ENCODE peak calls at places on chromosomes 2 and 18, in nine cellular contexts. P, A, E, J, X, U, V, I and K are unnamed samples.

GRCh38 chr2:33484042-33484621 is 7.7 kb downstream of the RASGRP3 start:
- DNase-seq in V (no peak), E (peak), U (no peak), P (no peak), A (no peak), X (no peak), I (peak), J (no peak), K (no peak)

GRCh38 chr2:209321076-209321475 is 102.8 kb upstream of the MAP2 start:
- DNase-seq in V (no peak), I (peak), A (no peak), P (no peak), X (no peak), E (peak), J (no peak), U (no peak), K (no peak)

GRCh38 chr2:180322781-180323180 is 315.7 kb upstream of the CWC22 start:
- DNase-seq in J (no peak), P (no peak), I (peak), V (no peak), U (no peak), A (no peak), E (peak), X (peak), K (no peak)

GRCh38 chr2:70767699-70768584 is at the start of gene ADD2:
- DNase-seq in I (peak), P (peak), J (peak), X (peak), U (peak), E (peak), V (no peak), A (no peak), K (peak)

GRCh38 chr2:192559541-192560126 is 364.9 kb upstream of the TMEFF2 start:
- DNase-seq in E (no peak), P (no peak), A (no peak), U (no peak), V (no peak), J (no peak), X (no peak), I (no peak), K (no peak)

GRCh38 chr18:55794288-55795052 is 206.5 kb upstream of the TCF4 start:
- DNase-seq in P (no peak), V (no peak), J (no peak), I (no peak), U (no peak), A (no peak), E (peak), X (no peak), K (no peak)

GRCh38 chr2:232455426-232456255 is at the start of gene ALPI:
- DNase-seq in U (peak), J (peak), A (no peak), V (no peak), I (no peak), X (no peak), E (no peak), P (no peak), K (no peak)

GRCh38 chr2:174516495-174517378 is 29.9 kb upstream of the GPR155 start:
- DNase-seq in E (no peak), X (no peak), J (no peak), A (no peak), V (no peak), U (no peak), P (no peak), I (no peak), K (no peak)

GRCh38 chr2:219570924-219571310 is 422 bp downstream of the OBSL1 start:
- DNase-seq in P (no peak), J (no peak), I (peak), E (peak), X (peak), A (no peak), U (no peak), V (no peak), K (no peak)

GRCh38 chr2:11802782-11803191 is 56.4 kb downstream of the LPIN1 start:
- DNase-seq in J (no peak), E (peak), V (no peak), I (peak), P (no peak), U (no peak), A (no peak), X (no peak), K (no peak)

GRCh38 chr2:240287011-240287410 is 146.6 kb upstream of the OTOS start:
- DNase-seq in X (no peak), A (no peak), U (no peak), V (no peak), J (no peak), P (no peak), E (no peak), I (no peak), K (no peak)

GRCh38 chr2:44740678-44741077 is 200.8 kb upstream of the SIX3 start:
- DNase-seq in V (no peak), I (no peak), X (no peak), J (no peak), P (no peak), U (no peak), E (no peak), A (no peak), K (no peak)

GRCh38 chr18:54717673-54718435 is 110.4 kb upstream of the RAB27B start:
- DNase-seq in A (no peak), P (peak), V (no peak), U (no peak), I (peak), J (no peak), E (peak), X (no peak), K (peak)

GRCh38 chr2:69538872-69539548 is 101.8 kb upstream of the NFU1 start:
- DNase-seq in U (no peak), X (no peak), J (no peak), E (no peak), P (no peak), A (no peak), I (no peak), V (no peak), K (no peak)

GRCh38 chr2:214410128-214410775 is 602 bp upstream of the VWC2L start:
- DNase-seq in X (peak), V (no peak), U (no peak), E (no peak), I (no peak), P (no peak), A (no peak), J (no peak), K (no peak)

GRCh38 chr18:49625021-49625691 is 63.3 kb downstream of the LIPG start:
- DNase-seq in V (no peak), E (peak), A (no peak), P (no peak), X (no peak), I (no peak), U (no peak), J (no peak), K (no peak)

GRCh38 chr2:33033524-33034150 is 86.9 kb downstream of the LTBP1 start:
- DNase-seq in V (no peak), E (peak), X (peak), P (no peak), U (no peak), J (no peak), A (no peak), I (peak), K (no peak)

GRCh38 chr2:31384771-31385276 is 29.7 kb downstream of the XDH start:
- DNase-seq in I (peak), P (no peak), U (no peak), X (peak), J (no peak), E (peak), V (no peak), A (peak), K (no peak)

GRCh38 chr18:55546873-55547704 is 40.9 kb downstream of the TCF4 start:
- DNase-seq in V (no peak), J (no peak), U (no peak), E (peak), X (peak), A (peak), I (peak), P (no peak), K (no peak)

GRCh38 chr2:47007221-47007825 is 91.7 kb upstream of the MCFD2 start:
- DNase-seq in I (no peak), U (no peak), E (no peak), V (no peak), J (no peak), P (no peak), X (no peak), A (no peak), K (no peak)

GRCh38 chr2:9809448-9810088 is 33.7 kb upstream of the TAF1B start:
- DNase-seq in P (no peak), J (no peak), X (no peak), A (no peak), E (no peak), U (peak), V (no peak), I (no peak), K (no peak)

GRCh38 chr2:105454801-105455485 is 56.1 kb upstream of the FHL2 start:
- DNase-seq in I (peak), P (no peak), U (peak), J (peak), A (peak), E (peak), V (no peak), X (peak), K (no peak)

GRCh38 chr2:198659471-198659870 is 798.3 kb downstream of the SATB2 start:
- DNase-seq in J (no peak), U (no peak), A (no peak), I (no peak), V (no peak), P (no peak), X (no peak), E (no peak), K (no peak)

GRCh38 chr2:7880561-7880960 is 801.3 kb upstream of the ID2 start:
- DNase-seq in V (no peak), P (no peak), A (no peak), E (peak), U (no peak), X (no peak), I (no peak), J (no peak), K (no peak)

GRCh38 chr2:69177063-69177771 is 164.2 kb downstream of the ANTXR1 start:
- DNase-seq in A (peak), V (peak), U (peak), I (peak), E (peak), P (no peak), X (peak), J (peak), K (no peak)

GRCh38 chr18:48035556-48035860 is 105.0 kb upstream of the SMAD2 start:
- DNase-seq in E (no peak), J (no peak), U (no peak), V (no peak), I (no peak), A (no peak), X (no peak), P (no peak), K (peak)

GRCh38 chr18:50356036-50356945 is 18.6 kb upstream of the SKA1 start:
- DNase-seq in U (no peak), E (no peak), X (peak), I (peak), P (no peak), V (no peak), J (no peak), A (no peak), K (no peak)

GRCh38 chr2:33215299-33215698 is 261.1 kb upstream of the RASGRP3 start:
- DNase-seq in V (peak), A (peak), U (no peak), P (no peak), I (peak), E (peak), J (no peak), X (peak), K (no peak)

GRCh38 chr18:64116806-64117205 is 32.1 kb downstream of the LINC00305 start:
- DNase-seq in P (no peak), A (no peak), I (no peak), X (no peak), V (no peak), J (no peak), E (no peak), U (no peak), K (no peak)

GRCh38 chr18:23143871-23144270 is 8.6 kb downstream of the CABLES1 start:
- DNase-seq in A (no peak), J (no peak), E (peak), U (no peak), V (no peak), I (peak), P (peak), X (no peak), K (no peak)

GRCh38 chr18:44783371-44783770 is 102.7 kb downstream of the SETBP1 start:
- DNase-seq in V (no peak), I (no peak), E (no peak), A (no peak), X (no peak), P (no peak), U (no peak), J (no peak), K (no peak)

GRCh38 chr2:14355102-14355501 is 277.4 kb upstream of the LRATD1 start:
- DNase-seq in P (no peak), U (no peak), A (no peak), X (no peak), V (no peak), I (no peak), J (no peak), E (no peak), K (no peak)

GRCh38 chr2:108363048-108363899 is 14.5 kb upstream of the SULT1C4 start:
- DNase-seq in U (no peak), X (no peak), V (no peak), I (no peak), E (no peak), A (no peak), P (no peak), J (no peak), K (no peak)

GRCh38 chr2:20989404-20989803 is 54.5 kb downstream of the APOB start:
- DNase-seq in P (no peak), A (no peak), E (no peak), X (no peak), U (no peak), I (no peak), V (no peak), J (no peak), K (no peak)

GRCh38 chr2:20991031-20991430 is 52.8 kb downstream of the APOB start:
- DNase-seq in I (no peak), P (no peak), U (no peak), E (no peak), V (no peak), A (no peak), J (no peak), X (no peak), K (no peak)

GRCh38 chr2:20994130-20994529 is 49.7 kb downstream of the APOB start:
- DNase-seq in J (no peak), E (no peak), V (no peak), X (peak), U (no peak), A (no peak), P (no peak), I (no peak), K (no peak)

GRCh38 chr2:20990446-20990988 is 53.4 kb downstream of the APOB start:
- DNase-seq in I (no peak), V (no peak), A (no peak), P (no peak), U (no peak), J (no peak), X (no peak), E (no peak), K (no peak)

GRCh38 chr2:20992201-20992711 is 51.6 kb downstream of the APOB start:
- DNase-seq in X (peak), I (no peak), E (no peak), V (no peak), J (no peak), A (no peak), U (no peak), P (no peak), K (no peak)
- TF ChIP-seq CTCF in X (no peak), I (no peak), E (no peak), V (no peak), J (no peak), A (no peak), U (no peak), P (no peak), K (no peak)

GRCh38 chr2:208147008-208147407 is 1.1 kb upstream of the CRYGB start:
- DNase-seq in J (no peak), X (no peak), I (no peak), V (no peak), E (no peak), U (no peak), A (no peak), P (no peak), K (no peak)

GRCh38 chr2:208150094-208150493 is 4.1 kb upstream of the CRYGB start:
- DNase-seq in U (no peak), V (no peak), I (no peak), P (no peak), X (no peak), J (no peak), A (no peak), E (no peak), K (no peak)

GRCh38 chr2:208146006-208146405 is at the start of gene CRYGB:
- DNase-seq in E (no peak), X (no peak), J (no peak), U (no peak), V (no peak), I (no peak), P (no peak), A (no peak), K (no peak)

GRCh38 chr2:208148803-208149202 is 2.8 kb upstream of the CRYGB start:
- DNase-seq in X (no peak), I (no peak), P (no peak), A (no peak), V (no peak), U (no peak), E (no peak), J (no peak), K (no peak)

DNA sequence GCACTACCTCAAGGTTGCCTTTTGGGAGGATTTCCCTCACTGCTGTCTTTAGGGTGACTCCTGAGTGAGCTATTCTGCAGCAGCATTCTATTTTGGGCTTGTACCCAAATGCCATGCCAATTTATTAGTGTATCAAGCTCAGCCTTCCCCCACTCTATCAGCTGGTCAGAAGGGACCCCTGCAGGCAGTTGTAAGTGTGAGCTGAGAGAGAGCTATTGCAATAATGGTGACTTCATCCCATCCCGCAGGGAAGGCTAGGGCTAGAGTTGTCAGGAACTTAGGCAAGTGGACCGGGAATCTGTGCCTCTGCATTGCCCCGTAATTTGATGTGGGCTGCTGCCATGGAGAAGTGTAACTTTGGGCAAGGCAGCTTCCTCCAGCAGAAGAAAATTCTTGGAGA is 1.8 kb upstream of the CRYGB start:
- DNase-seq in V (no peak), U (no peak), J (no peak), I (no peak), P (no peak), X (no peak), E (no peak), A (no peak), K (no peak)
- TF ChIP-seq CTCF in V (no peak), U (no peak), J (no peak), I (no peak), P (no peak), X (no peak), E (no peak), A (no peak), K (no peak)

GRCh38 chr18:78621141-78621540 is 358.5 kb upstream of the SALL3 start:
- DNase-seq in A (no peak), I (no peak), J (no peak), X (no peak), V (no peak), U (no peak), P (no peak), E (no peak), K (no peak)

GRCh38 chr18:78619854-78620253 is 359.8 kb upstream of the SALL3 start:
- DNase-seq in J (no peak), U (no peak), X (no peak), V (no peak), I (no peak), E (no peak), P (no peak), A (no peak), K (no peak)

GRCh38 chr18:78622251-78622953 is 357.2 kb upstream of the SALL3 start:
- DNase-seq in U (no peak), A (no peak), E (no peak), I (no peak), X (no peak), V (no peak), P (no peak), J (no peak), K (no peak)

GRCh38 chr18:78618726-78619125 is 360.9 kb upstream of the SALL3 start:
- DNase-seq in X (no peak), P (no peak), E (no peak), U (no peak), J (no peak), I (no peak), A (no peak), V (no peak), K (no peak)

GRCh38 chr18:78620326-78620725 is 359.3 kb upstream of the SALL3 start:
- DNase-seq in U (no peak), E (no peak), I (no peak), P (no peak), J (no peak), A (no peak), V (no peak), X (no peak), K (no peak)
- TF ChIP-seq CTCF in U (no peak), E (no peak), I (no peak), P (no peak), J (no peak), A (no peak), V (no peak), X (no peak), K (no peak)

DNA sequence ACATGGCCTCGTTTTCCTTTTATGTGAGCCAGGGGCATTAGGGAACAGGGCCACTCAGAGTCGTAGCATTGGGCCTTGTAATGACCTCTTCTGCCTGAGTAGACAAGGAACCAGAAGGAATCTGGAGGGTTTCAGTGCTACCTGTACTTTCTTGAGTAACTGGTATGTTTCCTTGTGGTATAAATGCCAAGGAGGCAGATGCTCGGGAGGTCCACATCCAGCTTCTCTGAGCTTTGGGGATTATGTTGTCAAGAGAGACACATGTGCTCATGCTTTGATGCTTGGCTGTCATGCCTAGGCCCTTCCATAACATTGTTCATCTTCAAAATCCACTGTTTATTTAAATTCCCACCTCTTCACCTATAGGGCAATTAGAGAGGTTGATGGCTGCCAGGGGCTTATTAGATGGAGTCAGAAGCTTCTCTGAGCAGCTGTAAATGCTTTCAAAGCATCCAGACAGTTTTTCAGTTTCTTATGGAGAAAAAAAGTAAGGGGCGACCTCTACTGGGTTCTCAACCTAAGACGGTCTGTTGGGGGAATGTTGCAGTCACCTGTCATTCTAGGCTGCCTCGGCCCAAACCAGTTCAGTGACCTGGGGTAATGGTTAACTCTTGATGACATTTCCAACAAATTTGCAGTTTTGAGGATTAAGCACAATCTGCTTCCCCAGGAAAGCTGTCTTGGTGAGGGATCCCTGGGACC is 26.5 kb downstream of the FOSL2 start:
- DNase-seq in A (no peak), P (no peak), V (no peak), X (no peak), E (no peak), I (no peak), J (no peak), U (no peak), K (no peak)
- TF ChIP-seq CTCF in A (no peak), P (no peak), V (no peak), X (no peak), E (no peak), I (no peak), J (peak), U (no peak), K (no peak)

DNA sequence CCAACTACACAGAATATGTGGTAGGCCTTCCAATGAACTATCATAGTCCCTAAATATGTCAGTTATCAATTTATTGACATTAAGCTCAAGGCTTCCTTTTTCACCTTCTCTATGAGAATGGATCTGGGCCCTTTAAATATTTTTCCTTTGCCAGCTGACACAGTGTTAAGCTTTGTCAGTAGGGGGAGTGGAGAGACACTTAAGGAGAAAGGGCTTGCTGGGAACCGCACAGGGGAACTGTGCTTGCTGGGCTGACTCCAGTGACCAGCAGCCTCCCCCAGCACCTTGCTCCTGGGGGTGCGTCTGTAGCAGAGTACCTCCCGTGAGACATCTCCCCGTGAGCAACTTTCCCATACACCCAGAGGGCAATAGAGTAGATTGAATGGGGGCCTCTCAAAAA is 6.5 kb upstream of the PTPN2 start:
- DNase-seq in I (peak), J (no peak), X (no peak), U (no peak), P (no peak), A (no peak), V (no peak), E (no peak), K (no peak)
- TF ChIP-seq CTCF in I (peak), J (peak), X (no peak), U (no peak), P (no peak), A (no peak), V (no peak), E (no peak), K (no peak)

GRCh38 chr2:169361706-169362345 is 508 bp downstream of the LRP2 start:
- DNase-seq in I (no peak), U (peak), V (no peak), A (no peak), E (no peak), X (peak), J (peak), P (peak), K (no peak)
- TF ChIP-seq CTCF in I (no peak), U (no peak), V (no peak), A (no peak), E (no peak), X (no peak), J (no peak), P (no peak), K (no peak)

GRCh38 chr2:27912512-27912911 is 22.0 kb downstream of the BABAM2 start:
- DNase-seq in X (no peak), P (no peak), J (no peak), U (no peak), I (no peak), A (no peak), E (no peak), V (no peak), K (no peak)
- TF ChIP-seq CTCF in X (no peak), P (no peak), J (no peak), U (no peak), I (no peak), A (no peak), E (no peak), V (no peak), K (no peak)